ENCODE peak calls at places on chromosomes 7 and 10, in four cellular contexts. One of them, this sample, is unnamed.

GRCh38 chr7:18040196-18040595 is 12.6 kb upstream of the PRPS1L1 start:
- DNase-seq in K562: no peak
- DNase-seq in GM12878: no peak
- DNase-seq in HepG2: no peak
- DNase-seq in this sample: no peak

GRCh38 chr7:103540986-103541385 is 95.0 kb upstream of the SLC26A5 start:
- DNase-seq in GM12878: no peak
- DNase-seq in HepG2: no peak
- DNase-seq in K562: no peak
- DNase-seq in this sample: no peak

GRCh38 chr10:6297951-6298381 is 95.2 kb downstream of the PFKFB3 start:
- DNase-seq in HepG2: no peak
- DNase-seq in GM12878: no peak
- DNase-seq in K562: no peak
- DNase-seq in this sample: peak; percentile 88

GRCh38 chr10:30984563-30985328 is 46.9 kb downstream of the ZNF438 start:
- DNase-seq in K562: no peak
- DNase-seq in HepG2: no peak
- DNase-seq in GM12878: no peak
- DNase-seq in this sample: no peak

GRCh38 chr10:17220652-17221100 is 7.4 kb upstream of the VIM start:
- DNase-seq in GM12878: no peak
- DNase-seq in K562: no peak
- DNase-seq in HepG2: no peak
- DNase-seq in this sample: no peak

GRCh38 chr7:130481898-130482297 is 10.0 kb upstream of the MEST start:
- DNase-seq in GM12878: no peak
- DNase-seq in K562: no peak
- DNase-seq in HepG2: no peak
- DNase-seq in this sample: no peak

GRCh38 chr7:76048668-76048988 is 722 bp downstream of the MDH2 start:
- DNase-seq in K562: no peak
- DNase-seq in GM12878: no peak
- DNase-seq in HepG2: no peak
- DNase-seq in this sample: peak; percentile 29

GRCh38 chr7:15130666-15131541 is 228.4 kb upstream of the DGKB start:
- DNase-seq in GM12878: no peak
- DNase-seq in K562: no peak
- DNase-seq in HepG2: no peak
- DNase-seq in this sample: peak; percentile 6

DNA sequence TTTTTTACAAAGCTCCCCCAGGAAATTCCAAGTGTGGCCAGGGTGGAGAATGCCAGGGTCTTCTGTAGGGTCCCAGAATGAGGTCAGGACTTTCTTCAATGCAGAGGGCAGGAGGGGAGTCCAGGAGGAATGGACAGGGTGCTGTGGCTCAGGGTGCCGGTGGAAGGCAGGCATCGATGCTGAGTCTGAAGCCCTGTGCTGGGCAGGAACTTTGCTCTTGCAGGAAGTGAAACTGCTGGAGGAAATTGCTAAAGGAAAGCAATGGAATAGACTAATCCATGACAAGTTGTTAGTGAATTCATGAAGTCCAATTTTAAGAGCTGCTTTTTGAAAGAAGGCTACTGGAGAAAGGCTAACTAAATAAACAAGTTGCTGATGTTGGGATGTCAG is 14.8 kb downstream of the PTPRE start:
- DNase-seq in HepG2: no peak
- DNase-seq in K562: no peak
- DNase-seq in GM12878: no peak
- DNase-seq in this sample: no peak
- TF ChIP-seq MYC in HepG2: no peak
- TF ChIP-seq MYC in K562: no peak
- TF ChIP-seq MYC in GM12878: no peak
- TF ChIP-seq MYC in this sample: no peak

GRCh38 chr10:63646491-63646890 is 125.3 kb downstream of the REEP3 start:
- DNase-seq in HepG2: no peak
- DNase-seq in GM12878: no peak
- DNase-seq in K562: no peak
- DNase-seq in this sample: no peak

GRCh38 chr10:63642808-63643207 is 121.6 kb downstream of the REEP3 start:
- DNase-seq in GM12878: no peak
- DNase-seq in HepG2: no peak
- DNase-seq in K562: no peak
- DNase-seq in this sample: no peak

GRCh38 chr10:63641799-63642198 is 120.6 kb downstream of the REEP3 start:
- DNase-seq in K562: no peak
- DNase-seq in GM12878: no peak
- DNase-seq in HepG2: no peak
- DNase-seq in this sample: no peak

GRCh38 chr10:63644398-63645142 is 123.4 kb downstream of the REEP3 start:
- DNase-seq in HepG2: no peak
- DNase-seq in GM12878: no peak
- DNase-seq in K562: no peak
- DNase-seq in this sample: no peak

DNA sequence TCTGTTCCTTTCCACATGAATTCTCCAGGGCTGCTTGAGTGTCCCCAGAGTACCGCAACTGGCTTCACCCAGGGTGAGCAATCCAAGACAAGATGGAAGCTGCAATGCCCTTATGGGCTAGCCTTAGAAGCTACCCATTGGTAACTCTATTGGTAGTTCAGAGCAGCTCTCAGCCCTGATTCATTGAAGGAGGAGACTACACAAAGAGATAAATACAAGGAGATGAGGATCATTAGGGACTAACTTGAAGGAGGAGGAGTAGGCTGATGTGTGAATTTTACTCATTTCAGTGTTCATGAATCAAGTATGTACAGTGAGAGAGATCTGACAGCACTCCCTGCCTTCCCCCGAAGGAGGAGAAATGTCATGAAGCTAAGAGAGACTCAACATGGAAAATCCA is 124.0 kb downstream of the REEP3 start:
- DNase-seq in HepG2: no peak
- DNase-seq in K562: no peak
- DNase-seq in GM12878: no peak
- DNase-seq in this sample: no peak
- H3K27ac ChIP-seq in HepG2: no peak overlapping the region
- H3K27ac ChIP-seq in K562: no peak overlapping the region
- H3K27ac ChIP-seq in GM12878: no peak overlapping the region
- H3K27ac ChIP-seq in this sample: no peak overlapping the region

DNA sequence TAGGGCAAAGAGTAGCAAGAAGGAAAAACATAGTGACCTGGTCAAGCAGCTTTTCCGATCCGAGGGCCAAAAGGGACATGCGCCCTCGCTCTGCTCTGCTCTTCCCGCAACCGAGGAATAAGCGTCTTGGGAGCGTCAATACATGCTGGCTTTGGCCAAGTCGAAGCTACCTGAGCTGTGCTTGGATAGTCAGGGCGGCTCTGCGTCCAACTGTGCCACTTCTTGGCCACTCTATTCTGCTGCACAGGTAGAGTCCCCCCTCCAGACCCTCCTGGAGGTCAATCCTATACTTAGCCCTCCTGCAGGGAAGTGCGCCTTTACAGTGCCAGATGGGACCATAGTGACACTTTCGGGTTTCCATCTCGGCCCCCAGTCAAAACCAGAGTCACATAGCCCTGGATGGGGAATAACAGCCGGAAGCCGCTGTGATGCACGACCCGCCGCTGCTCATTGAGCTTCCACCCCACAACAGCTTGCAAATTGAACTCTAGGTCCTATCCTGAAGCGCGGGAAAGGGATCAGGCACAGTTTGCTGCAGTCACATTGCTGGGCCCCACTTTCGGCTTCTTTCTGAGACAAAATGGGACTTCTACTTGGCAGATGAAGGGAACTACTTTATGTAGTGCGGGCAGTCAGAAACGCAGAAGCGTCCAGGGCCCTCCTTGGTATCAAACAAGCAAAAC is 1.1 kb upstream of the HPSE2 start:
- DNase-seq in HepG2: no peak
- DNase-seq in K562: no peak
- DNase-seq in GM12878: no peak
- DNase-seq in this sample: no peak
- TF ChIP-seq JUNB in HepG2: no peak
- TF ChIP-seq JUNB in K562: no peak
- TF ChIP-seq JUNB in GM12878: no peak
- TF ChIP-seq JUNB in this sample: no peak

GRCh38 chr7:70072220-70072619 is 473.9 kb downstream of the AUTS2 start:
- DNase-seq in HepG2: no peak
- DNase-seq in K562: no peak
- DNase-seq in GM12878: no peak
- DNase-seq in this sample: no peak
- TF ChIP-seq MYC in HepG2: no peak
- TF ChIP-seq MYC in K562: no peak
- TF ChIP-seq MYC in GM12878: no peak
- TF ChIP-seq MYC in this sample: no peak

GRCh38 chr7:27165089-27165654 is at the start of gene HOXA9:
- DNase-seq in HepG2: no peak
- DNase-seq in GM12878: no peak
- DNase-seq in K562: no peak
- DNase-seq in this sample: no peak
- H3K27ac ChIP-seq in HepG2: no peak within 1 kb of the TSS
- H3K27ac ChIP-seq in GM12878: no peak within 1 kb of the TSS
- H3K27ac ChIP-seq in K562: no peak within 1 kb of the TSS
- H3K27ac ChIP-seq in this sample: no peak within 1 kb of the TSS

DNA sequence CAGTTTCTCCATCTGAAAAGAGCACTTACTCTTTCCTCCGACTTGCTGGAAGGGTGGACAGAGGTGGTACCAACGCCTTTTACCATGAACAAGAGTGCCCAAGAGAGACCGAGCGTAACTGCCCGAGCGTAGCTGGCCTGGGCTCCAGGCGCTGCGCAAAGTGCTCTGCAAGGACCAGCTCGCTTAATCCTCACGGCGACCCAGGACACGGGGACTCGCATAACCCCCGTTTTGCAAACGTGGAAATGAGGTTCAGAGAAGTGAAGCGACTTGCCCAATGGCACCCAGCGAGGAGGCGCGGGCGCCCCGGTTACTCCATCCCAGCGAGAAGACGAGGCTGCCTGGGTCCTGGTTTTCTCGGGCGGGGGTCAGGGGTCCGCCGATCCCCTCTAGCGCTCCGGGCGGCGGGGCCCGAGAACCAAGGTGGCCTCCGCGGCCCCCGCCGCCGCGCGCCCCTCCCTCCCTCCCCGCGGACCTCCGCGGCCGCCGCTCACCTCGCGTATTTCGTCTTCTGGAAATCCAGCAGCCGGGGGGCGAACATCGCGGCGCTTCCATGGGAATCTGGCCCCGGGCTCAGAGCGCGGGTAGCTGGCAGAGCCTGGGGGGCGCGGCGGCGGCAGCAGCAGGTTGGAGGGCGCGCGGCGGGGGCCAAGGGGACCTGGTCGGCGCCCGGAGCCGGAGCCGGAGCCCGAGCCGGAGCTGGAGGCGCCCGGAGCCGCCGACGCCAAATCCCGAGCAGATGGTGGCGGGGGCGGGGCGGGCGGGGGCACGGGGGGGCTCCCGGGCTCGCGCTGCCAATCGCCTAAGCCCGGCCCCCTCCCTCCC is at the start of gene MMD2:
- DNase-seq in GM12878: no peak
- DNase-seq in K562: no peak
- DNase-seq in HepG2: no peak
- DNase-seq in this sample: no peak
- TF ChIP-seq JUNB in GM12878: no peak
- TF ChIP-seq JUNB in K562: no peak
- TF ChIP-seq JUNB in HepG2: no peak
- TF ChIP-seq JUNB in this sample: no peak

DNA sequence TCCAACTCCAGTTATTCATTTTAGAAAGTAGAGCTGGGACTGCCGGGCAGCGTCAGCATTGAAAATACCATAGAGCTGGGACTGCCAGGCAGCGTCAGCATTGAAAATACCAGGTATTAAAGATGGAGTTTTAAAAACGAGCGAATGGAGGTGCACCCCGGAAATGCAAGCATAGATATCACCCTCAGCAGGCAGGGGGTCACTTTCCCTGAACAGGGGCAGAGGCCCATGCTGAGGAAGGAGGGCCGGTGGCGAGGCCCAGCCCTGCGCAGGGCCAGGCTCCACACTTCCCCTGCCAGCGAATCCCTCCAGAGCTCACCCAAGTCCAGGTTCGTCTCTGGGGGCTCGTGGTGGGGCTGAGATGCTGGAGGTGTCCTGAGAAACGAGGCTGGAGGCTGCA is 84.8 kb upstream of the DIP2C start:
- DNase-seq in K562: no peak
- DNase-seq in HepG2: no peak
- DNase-seq in GM12878: no peak
- DNase-seq in this sample: no peak
- TF ChIP-seq MYC in K562: no peak
- TF ChIP-seq MYC in HepG2: no peak
- TF ChIP-seq MYC in GM12878: no peak
- TF ChIP-seq MYC in this sample: no peak

DNA sequence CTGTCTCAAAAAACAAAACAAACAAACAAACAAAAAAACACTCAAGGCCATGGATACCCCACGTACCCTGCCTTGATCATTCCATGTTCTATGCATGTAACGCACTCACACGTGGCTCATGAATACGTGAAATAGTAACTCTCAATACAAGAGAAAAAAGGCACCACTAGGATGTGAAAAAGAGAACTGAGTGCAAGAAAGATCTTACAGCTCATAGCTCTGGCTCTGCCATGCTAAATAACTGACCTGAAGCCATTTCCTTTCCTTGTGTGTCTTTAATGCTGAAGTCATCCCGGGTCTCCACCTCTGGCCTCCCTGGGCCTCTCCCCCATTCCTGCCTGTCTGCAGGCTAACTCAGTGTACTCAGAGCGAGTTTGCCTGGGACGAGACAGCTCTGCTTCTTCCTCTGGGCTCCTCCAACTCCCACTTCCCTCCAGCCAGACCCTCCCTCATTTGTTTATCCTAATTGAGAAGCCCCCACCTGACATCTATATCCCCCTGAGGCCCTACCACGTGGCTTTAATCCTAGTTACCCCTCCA is 117.3 kb downstream of the PRPF18 start:
- DNase-seq in K562: no peak
- DNase-seq in HepG2: no peak
- DNase-seq in GM12878: no peak
- DNase-seq in this sample: no peak
- H3K27ac ChIP-seq in K562: no peak overlapping the region
- H3K27ac ChIP-seq in HepG2: no peak overlapping the region
- H3K27ac ChIP-seq in GM12878: peak overlapping the region; percentile 92
- H3K27ac ChIP-seq in this sample: no peak overlapping the region

GRCh38 chr7:118452128-118452527 is 227.6 kb downstream of the ANKRD7 start:
- DNase-seq in GM12878: no peak
- DNase-seq in K562: no peak
- DNase-seq in HepG2: no peak
- DNase-seq in this sample: no peak

GRCh38 chr7:118449797-118450196 is 225.3 kb downstream of the ANKRD7 start:
- DNase-seq in HepG2: no peak
- DNase-seq in GM12878: no peak
- DNase-seq in K562: no peak
- DNase-seq in this sample: no peak
- TF ChIP-seq JUNB in HepG2: no peak
- TF ChIP-seq JUNB in GM12878: no peak
- TF ChIP-seq JUNB in K562: no peak
- TF ChIP-seq JUNB in this sample: no peak

GRCh38 chr10:15346440-15347141 is 24.5 kb downstream of the FAM171A1 start:
- DNase-seq in K562: no peak
- DNase-seq in GM12878: no peak
- DNase-seq in HepG2: no peak
- DNase-seq in this sample: no peak
- TF ChIP-seq MYC in K562: no peak
- TF ChIP-seq MYC in GM12878: no peak
- TF ChIP-seq MYC in HepG2: no peak
- TF ChIP-seq MYC in this sample: no peak

This sample was measured in A549.